ENCODE peak calls at places on chromosomes 2 and 18, in four cellular contexts. One of them, this sample, is unnamed.

GRCh38 chr2:10884530-10885478 is 26.9 kb upstream of the KCNF1 start:
- DNase-seq in fibroblast of lung: no peak
- DNase-seq in colonic mucosa: no peak
- DNase-seq in HCT116: no peak
- DNase-seq in this sample: no peak

GRCh38 chr2:3563521-3563976 is 5.4 kb upstream of the RNASEH1 start:
- DNase-seq in HCT116: no peak
- DNase-seq in fibroblast of lung: no peak
- DNase-seq in colonic mucosa: no peak
- DNase-seq in this sample: no peak

GRCh38 chr18:8858888-8859511 is 153.6 kb downstream of the MTCL1 start:
- DNase-seq in colonic mucosa: no peak
- DNase-seq in fibroblast of lung: peak; percentile 98
- DNase-seq in HCT116: no peak
- DNase-seq in this sample: peak; percentile 89

GRCh38 chr2:151946856-151947523 is 118.8 kb upstream of the ARL5A start:
- DNase-seq in HCT116: peak; percentile 21
- DNase-seq in fibroblast of lung: peak; percentile 6
- DNase-seq in colonic mucosa: peak; percentile 39
- DNase-seq in this sample: no peak

GRCh38 chr2:152497481-152498052 is 162.6 kb downstream of the FMNL2 start:
- DNase-seq in fibroblast of lung: peak; percentile 95
- DNase-seq in colonic mucosa: no peak
- DNase-seq in HCT116: peak; percentile 75
- DNase-seq in this sample: peak; percentile 77

GRCh38 chr2:164784376-164784775 is 57.2 kb downstream of the COBLL1 start:
- DNase-seq in colonic mucosa: no peak
- DNase-seq in HCT116: no peak
- DNase-seq in fibroblast of lung: peak; percentile 72
- DNase-seq in this sample: no peak

GRCh38 chr2:23419171-23420090 is 34.5 kb downstream of the KLHL29 start:
- DNase-seq in colonic mucosa: no peak
- DNase-seq in fibroblast of lung: no peak
- DNase-seq in HCT116: no peak
- DNase-seq in this sample: no peak

GRCh38 chr2:144032566-144032965 is 487.4 kb downstream of the ZEB2 start:
- DNase-seq in fibroblast of lung: peak; percentile 6
- DNase-seq in colonic mucosa: no peak
- DNase-seq in HCT116: no peak
- DNase-seq in this sample: no peak

GRCh38 chr2:147844691-147845607 is at the start of gene ACVR2A:
- DNase-seq in fibroblast of lung: peak; percentile 47
- DNase-seq in HCT116: no peak
- DNase-seq in colonic mucosa: peak; percentile 57
- DNase-seq in this sample: no peak

GRCh38 chr2:84815146-84815545 is 65.7 kb downstream of the TRABD2A start:
- DNase-seq in fibroblast of lung: peak; percentile 58
- DNase-seq in HCT116: no peak
- DNase-seq in colonic mucosa: no peak
- DNase-seq in this sample: no peak

GRCh38 chr2:11753452-11753885 is 7.0 kb downstream of the LPIN1 start:
- DNase-seq in HCT116: no peak
- DNase-seq in fibroblast of lung: peak; percentile 58
- DNase-seq in colonic mucosa: peak; percentile 82
- DNase-seq in this sample: no peak

GRCh38 chr18:495017-495416 is 5.5 kb downstream of the COLEC12 start:
- DNase-seq in HCT116: no peak
- DNase-seq in colonic mucosa: no peak
- DNase-seq in fibroblast of lung: peak; percentile 56
- DNase-seq in this sample: no peak

GRCh38 chr2:86442642-86443005 is 1.5 kb downstream of the KDM3A start:
- DNase-seq in HCT116: peak; percentile 65
- DNase-seq in fibroblast of lung: peak; percentile 96
- DNase-seq in colonic mucosa: peak; percentile 88
- DNase-seq in this sample: peak; percentile 81

GRCh38 chr2:190441564-190441963 is 33.4 kb downstream of the MFSD6 start:
- DNase-seq in colonic mucosa: no peak
- DNase-seq in fibroblast of lung: no peak
- DNase-seq in HCT116: no peak
- DNase-seq in this sample: no peak

GRCh38 chr2:70463997-70464396 is 89.6 kb downstream of the TGFA start:
- DNase-seq in colonic mucosa: no peak
- DNase-seq in HCT116: no peak
- DNase-seq in fibroblast of lung: no peak
- DNase-seq in this sample: no peak

GRCh38 chr2:47905454-47906260 is 641 bp downstream of the FBXO11 start:
- DNase-seq in HCT116: no peak
- DNase-seq in fibroblast of lung: peak; percentile 57
- DNase-seq in colonic mucosa: peak; percentile 55
- DNase-seq in this sample: peak; percentile 11

GRCh38 chr2:195092341-195092740 is 564.7 kb upstream of the SLC39A10 start:
- DNase-seq in HCT116: no peak
- DNase-seq in colonic mucosa: no peak
- DNase-seq in fibroblast of lung: no peak
- DNase-seq in this sample: no peak

GRCh38 chr18:7545734-7546133 is 21.4 kb upstream of the PTPRM start:
- DNase-seq in HCT116: no peak
- DNase-seq in colonic mucosa: no peak
- DNase-seq in fibroblast of lung: no peak
- DNase-seq in this sample: no peak

GRCh38 chr2:62300925-62301324 is 105.0 kb downstream of the B3GNT2 start:
- DNase-seq in colonic mucosa: no peak
- DNase-seq in fibroblast of lung: no peak
- DNase-seq in HCT116: no peak
- DNase-seq in this sample: no peak

GRCh38 chr18:66603941-66604627 is at the start of gene CDH19:
- DNase-seq in HCT116: no peak
- DNase-seq in fibroblast of lung: no peak
- DNase-seq in colonic mucosa: no peak
- DNase-seq in this sample: peak; percentile 94

GRCh38 chr18:44464401-44465185 is 216.1 kb upstream of the SETBP1 start:
- DNase-seq in HCT116: no peak
- DNase-seq in colonic mucosa: no peak
- DNase-seq in fibroblast of lung: peak; percentile 81
- DNase-seq in this sample: peak; percentile 55

GRCh38 chr2:74471332-74472065 is 981 bp downstream of the MRPL53 start:
- DNase-seq in colonic mucosa: no peak
- DNase-seq in fibroblast of lung: no peak
- DNase-seq in HCT116: no peak
- DNase-seq in this sample: no peak

GRCh38 chr2:9174771-9175441 is 31.7 kb upstream of the ASAP2 start:
- DNase-seq in colonic mucosa: no peak
- DNase-seq in HCT116: no peak
- DNase-seq in fibroblast of lung: peak; percentile 95
- DNase-seq in this sample: peak; percentile 85

GRCh38 chr18:67359868-67360838 is 156.4 kb downstream of the DSEL start:
- DNase-seq in HCT116: no peak
- DNase-seq in colonic mucosa: no peak
- DNase-seq in fibroblast of lung: peak; percentile 96
- DNase-seq in this sample: peak; percentile 87

GRCh38 chr18:49048361-49048760 is 97.6 kb upstream of the SMAD7 start:
- DNase-seq in fibroblast of lung: peak; percentile 68
- DNase-seq in colonic mucosa: no peak
- DNase-seq in HCT116: no peak
- DNase-seq in this sample: no peak

GRCh38 chr2:223925106-223925505 is 20.0 kb downstream of the WDFY1 start:
- DNase-seq in HCT116: no peak
- DNase-seq in colonic mucosa: no peak
- DNase-seq in fibroblast of lung: no peak
- DNase-seq in this sample: no peak

GRCh38 chr2:209441541-209441940 is 17.7 kb downstream of the MAP2 start:
- DNase-seq in fibroblast of lung: peak; percentile 30
- DNase-seq in colonic mucosa: no peak
- DNase-seq in HCT116: no peak
- DNase-seq in this sample: no peak

GRCh38 chr2:142870516-142870915 is 6.9 kb upstream of the KYNU start:
- DNase-seq in HCT116: no peak
- DNase-seq in fibroblast of lung: no peak
- DNase-seq in colonic mucosa: no peak
- DNase-seq in this sample: no peak

GRCh38 chr2:101558740-101559508 is 84.0 kb upstream of the RFX8 start:
- DNase-seq in colonic mucosa: no peak
- DNase-seq in HCT116: no peak
- DNase-seq in fibroblast of lung: peak; percentile 74
- DNase-seq in this sample: no peak

GRCh38 chr2:202034249-202035088 is 814 bp downstream of the FZD7 start:
- DNase-seq in HCT116: no peak
- DNase-seq in fibroblast of lung: peak; percentile 49
- DNase-seq in colonic mucosa: peak; percentile 33
- DNase-seq in this sample: no peak

GRCh38 chr2:229571243-229571642 is 143.1 kb downstream of the DNER start:
- DNase-seq in fibroblast of lung: no peak
- DNase-seq in HCT116: no peak
- DNase-seq in colonic mucosa: no peak
- DNase-seq in this sample: no peak

GRCh38 chr2:28251337-28251736 is 141.3 kb upstream of the FOSL2 start:
- DNase-seq in HCT116: no peak
- DNase-seq in fibroblast of lung: no peak
- DNase-seq in colonic mucosa: no peak
- DNase-seq in this sample: no peak

GRCh38 chr2:156321243-156321904 is 11.1 kb downstream of the NR4A2 start:
- DNase-seq in HCT116: no peak
- DNase-seq in colonic mucosa: peak; percentile 53
- DNase-seq in fibroblast of lung: no peak
- DNase-seq in this sample: no peak

GRCh38 chr2:156323754-156324153 is 8.8 kb downstream of the NR4A2 start:
- DNase-seq in HCT116: no peak
- DNase-seq in colonic mucosa: no peak
- DNase-seq in fibroblast of lung: no peak
- DNase-seq in this sample: no peak

GRCh38 chr2:156320491-156320896 is 12.0 kb downstream of the NR4A2 start:
- DNase-seq in HCT116: no peak
- DNase-seq in colonic mucosa: peak; percentile 65
- DNase-seq in fibroblast of lung: peak; percentile 46
- DNase-seq in this sample: no peak

GRCh38 chr2:156322681-156323211 is 9.8 kb downstream of the NR4A2 start:
- DNase-seq in fibroblast of lung: no peak
- DNase-seq in HCT116: no peak
- DNase-seq in colonic mucosa: no peak
- DNase-seq in this sample: no peak

DNA sequence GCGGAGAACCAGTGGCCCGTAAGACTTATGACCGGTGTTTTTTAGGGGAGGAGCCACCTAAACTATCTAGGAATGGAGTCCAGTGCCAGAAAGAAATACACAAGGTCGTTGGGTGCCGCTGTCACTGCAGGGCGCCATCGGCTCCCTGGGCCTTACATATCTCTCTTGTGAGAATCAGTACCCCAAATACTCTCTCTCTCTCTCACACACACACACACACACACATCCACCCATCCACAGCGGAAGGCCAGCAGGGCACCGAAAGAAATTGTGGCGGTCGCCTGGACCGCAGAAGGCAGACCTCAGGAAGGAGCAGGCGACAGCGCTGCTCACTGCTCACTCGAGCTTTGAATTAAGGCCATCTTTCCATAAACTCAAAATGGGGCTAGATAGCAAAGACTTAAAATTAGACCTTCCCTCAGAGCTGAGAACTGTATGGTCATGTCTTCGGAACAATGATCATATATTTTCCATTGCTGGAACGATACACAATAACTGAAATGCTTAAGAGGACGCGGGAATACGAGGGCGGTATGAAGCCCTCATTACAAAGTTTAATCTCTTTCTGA is 10.3 kb downstream of the NR4A2 start:
- DNase-seq in fibroblast of lung: no peak
- DNase-seq in colonic mucosa: peak; percentile 60
- DNase-seq in HCT116: no peak
- DNase-seq in this sample: no peak
- H3K4me3 ChIP-seq in fibroblast of lung: no peak overlapping the region
- H3K4me3 ChIP-seq in colonic mucosa: peak overlapping the region; percentile 32
- H3K4me3 ChIP-seq in HCT116: no peak overlapping the region
- H3K4me3 ChIP-seq in this sample: peak overlapping the region; percentile 8

GRCh38 chr2:200705305-200705985 is 106.3 kb upstream of the BZW1 start:
- DNase-seq in colonic mucosa: no peak
- DNase-seq in fibroblast of lung: peak; percentile 12
- DNase-seq in HCT116: no peak
- DNase-seq in this sample: no peak
- TF ChIP-seq CTCF in colonic mucosa: no peak
- TF ChIP-seq CTCF in fibroblast of lung: peak; percentile 27
- TF ChIP-seq CTCF in HCT116: peak; percentile 39
- TF ChIP-seq CTCF in this sample: peak; percentile 33

GRCh38 chr2:174635747-174636399 is 38.3 kb upstream of the WIPF1 start:
- DNase-seq in fibroblast of lung: peak; percentile 86
- DNase-seq in colonic mucosa: no peak
- DNase-seq in HCT116: no peak
- DNase-seq in this sample: no peak

GRCh38 chr2:174633621-174633927 is 36.0 kb upstream of the WIPF1 start:
- DNase-seq in HCT116: no peak
- DNase-seq in colonic mucosa: no peak
- DNase-seq in fibroblast of lung: no peak
- DNase-seq in this sample: no peak

GRCh38 chr2:174635015-174635593 is 37.5 kb upstream of the WIPF1 start:
- DNase-seq in colonic mucosa: no peak
- DNase-seq in fibroblast of lung: no peak
- DNase-seq in HCT116: no peak
- DNase-seq in this sample: no peak

GRCh38 chr2:174632847-174633620 is 35.4 kb upstream of the WIPF1 start:
- DNase-seq in fibroblast of lung: peak; percentile 24
- DNase-seq in colonic mucosa: no peak
- DNase-seq in HCT116: no peak
- DNase-seq in this sample: no peak

DNA sequence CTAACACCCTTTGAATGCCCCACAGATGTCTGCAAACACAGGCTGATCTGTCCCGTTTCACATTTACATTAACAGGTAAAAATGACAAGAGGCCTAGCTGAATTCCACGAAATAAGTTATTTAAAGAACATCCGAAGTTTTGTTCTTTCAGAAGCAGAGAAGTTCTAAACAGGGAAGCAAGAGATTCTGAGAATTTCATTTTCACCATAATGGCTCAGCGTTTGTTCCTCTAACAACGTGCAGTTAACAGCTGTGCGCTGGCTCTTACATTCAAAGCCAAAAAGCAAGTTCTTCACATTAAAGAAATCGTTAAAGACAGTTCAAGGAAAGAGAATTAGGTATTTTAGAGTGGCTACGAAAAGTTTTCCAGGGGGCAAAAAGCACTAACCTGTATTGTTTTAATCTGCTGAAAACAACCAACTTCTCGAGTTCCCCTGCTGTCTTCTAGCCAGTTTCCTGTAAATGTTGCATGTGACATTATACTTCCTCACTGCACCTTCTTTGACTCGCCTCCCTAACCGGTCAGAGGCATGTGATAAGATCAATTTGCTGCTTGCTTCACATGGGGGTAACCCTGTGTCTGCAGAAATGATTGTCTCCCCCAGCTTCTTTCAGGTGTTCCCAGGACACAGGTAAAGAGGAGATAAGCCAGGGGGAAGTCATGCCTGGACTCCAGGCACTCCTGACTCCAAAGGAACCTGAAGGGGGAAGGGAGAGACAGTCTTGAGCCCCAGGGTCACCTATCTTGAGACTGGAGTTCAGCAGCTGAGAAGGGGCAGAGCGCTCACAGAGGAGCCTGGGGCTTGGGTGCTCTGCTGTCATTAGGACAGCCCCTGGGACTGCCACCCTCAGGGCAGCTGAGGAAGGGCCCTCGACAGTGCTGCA is 36.8 kb upstream of the WIPF1 start:
- DNase-seq in fibroblast of lung: no peak
- DNase-seq in HCT116: no peak
- DNase-seq in colonic mucosa: no peak
- DNase-seq in this sample: no peak
- H3K4me3 ChIP-seq in fibroblast of lung: no peak overlapping the region
- H3K4me3 ChIP-seq in HCT116: no peak overlapping the region
- H3K4me3 ChIP-seq in colonic mucosa: peak overlapping the region; percentile 10
- H3K4me3 ChIP-seq in this sample: no peak overlapping the region

GRCh38 chr2:80393996-80394395 is 89.4 kb upstream of the LRRTM1 start:
- DNase-seq in fibroblast of lung: no peak
- DNase-seq in colonic mucosa: no peak
- DNase-seq in HCT116: no peak
- DNase-seq in this sample: no peak
- TF ChIP-seq CTCF in fibroblast of lung: no peak
- TF ChIP-seq CTCF in colonic mucosa: no peak
- TF ChIP-seq CTCF in HCT116: no peak
- TF ChIP-seq CTCF in this sample: no peak

This sample was measured in retinal pigment epithelial cell.